ENCODE peak calls at places on chromosomes 16 and 17, in nine cellular contexts. V is Karpas-422, P is NCI-H460, T is MV-4-11, W is SK-N-MC, S is astrocyte of the cerebellum, Q is cardiac fibroblast, H is fibroblast of the aortic adventitia, Z is germinal center. J is an unnamed sample.

GRCh38 chr17:66331038-66331816 is 28.8 kb downstream of the PRKCA start:
- DNase-seq in V (no peak), P (no peak), T (peak), W (no peak), S (no peak), Q (no peak), H (no peak), Z (no peak), J (no peak)

GRCh38 chr16:51433597-51433996 is 282.5 kb upstream of the SALL1 start:
- DNase-seq in V (no peak), P (no peak), T (no peak), W (no peak), S (no peak), Q (no peak), H (no peak), Z (no peak), J (no peak)

GRCh38 chr17:63998721-63999679 is 849 bp downstream of the PRR29 start:
- DNase-seq in V (no peak), P (no peak), T (no peak), W (no peak), S (no peak), Q (no peak), H (no peak), Z (peak), J (no peak)

GRCh38 chr17:80023261-80024205 is 12.1 kb downstream of the TBC1D16 start:
- DNase-seq in V (no peak), P (no peak), T (no peak), W (no peak), S (no peak), Q (no peak), H (no peak), Z (no peak), J (no peak)

GRCh38 chr17:12924614-12925013 is 93.2 kb downstream of the ELAC2 start:
- DNase-seq in V (no peak), P (no peak), T (no peak), W (no peak), S (no peak), Q (no peak), H (no peak), Z (no peak), J (no peak)

GRCh38 chr16:67163164-67163902 is 1.2 kb upstream of the HSF4 start:
- DNase-seq in V (no peak), P (no peak), T (no peak), W (no peak), S (no peak), Q (peak), H (peak), Z (peak), J (peak)

GRCh38 chr17:38605230-38605851 is 411 bp downstream of the SRCIN1 start:
- DNase-seq in V (no peak), P (no peak), T (no peak), W (no peak), S (no peak), Q (no peak), H (no peak), Z (peak), J (no peak)

GRCh38 chr17:35147313-35147982 is at the start of gene UNC45B:
- DNase-seq in V (no peak), P (no peak), T (no peak), W (no peak), S (no peak), Q (no peak), H (no peak), Z (no peak), J (no peak)

GRCh38 chr17:74566132-74566753 is 1.1 kb downstream of the CD300H start:
- DNase-seq in V (peak), P (peak), T (peak), W (no peak), S (no peak), Q (peak), H (peak), Z (no peak), J (peak)

J was measured in Daoy.